ENCODE peak calls at places on chromosomes 3 and 15, in ten cellular contexts. Y, M, R, L, P, G, U, N, A and X are unnamed samples.

GRCh38 chr15:70104227-70104626 is 6.5 kb upstream of the TLE3 start:
- DNase-seq in U (no peak), A (no peak), L (no peak), Y (no peak), N (no peak), G (no peak), R (no peak), M (no peak), P (no peak), X (no peak)

GRCh38 chr3:156553705-156554356 is 1.1 kb downstream of the SSR3 start:
- DNase-seq in Y (peak), L (peak), R (no peak), M (no peak), G (no peak), A (no peak), U (no peak), P (no peak), N (no peak), X (no peak)

GRCh38 chr3:192851821-192852352 is 65.8 kb downstream of the MB21D2 start:
- DNase-seq in G (no peak), L (peak), U (peak), N (no peak), P (peak), Y (peak), R (peak), A (no peak), M (peak), X (no peak)

GRCh38 chr3:169192643-169193042 is 470.9 kb downstream of the MECOM start:
- DNase-seq in R (no peak), G (no peak), P (no peak), M (no peak), L (no peak), Y (no peak), N (no peak), A (no peak), U (no peak), X (no peak)

GRCh38 chr15:71386448-71387236 is 271.4 kb downstream of the THSD4 start:
- DNase-seq in N (no peak), A (no peak), L (peak), U (no peak), P (no peak), M (no peak), G (peak), Y (no peak), R (no peak), X (no peak)

GRCh38 chr3:69204315-69204957 is 82.0 kb upstream of the LMOD3 start:
- DNase-seq in L (no peak), P (no peak), U (no peak), M (no peak), R (no peak), A (no peak), Y (no peak), N (no peak), G (no peak), X (no peak)

GRCh38 chr15:56339594-56339993 is 25.6 kb upstream of the TEX9 start:
- DNase-seq in Y (no peak), R (no peak), N (no peak), G (no peak), M (no peak), P (no peak), A (no peak), U (no peak), L (no peak), X (no peak)

GRCh38 chr3:43161684-43162512 is 56.0 kb upstream of the POMGNT2 start:
- DNase-seq in A (no peak), P (no peak), G (peak), L (peak), N (peak), U (no peak), R (no peak), M (no peak), Y (no peak), X (no peak)

GRCh38 chr15:81792646-81793045 is 253.2 kb downstream of the MEX3B start:
- DNase-seq in U (no peak), A (no peak), R (no peak), N (no peak), M (no peak), L (no peak), Y (no peak), G (no peak), P (no peak), X (no peak)

GRCh38 chr15:40754574-40754882 is 526 bp downstream of the RMDN3 start:
- DNase-seq in N (no peak), M (peak), P (peak), A (no peak), R (no peak), U (no peak), G (no peak), L (no peak), Y (no peak), X (peak)

GRCh38 chr3:55823001-55823400 is 335.9 kb upstream of the WNT5A start:
- DNase-seq in N (no peak), G (no peak), U (no peak), L (no peak), P (no peak), M (no peak), Y (no peak), A (no peak), R (no peak), X (no peak)

GRCh38 chr15:59738676-59739075 is 49.6 kb upstream of the BNIP2 start:
- DNase-seq in R (no peak), M (no peak), G (no peak), Y (no peak), P (no peak), L (no peak), N (no peak), U (no peak), A (no peak), X (no peak)

GRCh38 chr3:171000281-171000680 is 26.2 kb downstream of the SLC2A2 start:
- DNase-seq in L (no peak), M (no peak), N (no peak), P (no peak), U (no peak), Y (no peak), G (no peak), A (no peak), R (no peak), X (no peak)

GRCh38 chr15:64045774-64046346 is 425 bp downstream of the DAPK2 start:
- DNase-seq in N (peak), G (peak), U (no peak), R (peak), M (peak), A (peak), Y (no peak), P (peak), L (no peak), X (peak)

GRCh38 chr3:171264758-171265157 is 195.4 kb downstream of the TNIK start:
- DNase-seq in A (no peak), U (no peak), L (no peak), Y (no peak), M (no peak), P (no peak), N (no peak), R (no peak), G (no peak), X (no peak)

GRCh38 chr3:3817870-3818269 is 18.6 kb downstream of the LRRN1 start:
- DNase-seq in A (no peak), N (no peak), Y (no peak), G (no peak), M (no peak), L (no peak), P (no peak), R (no peak), U (no peak), X (no peak)

GRCh38 chr3:38723569-38724391 is 74.3 kb upstream of the SCN5A start:
- DNase-seq in G (no peak), U (no peak), R (no peak), L (no peak), P (peak), Y (no peak), A (peak), N (no peak), M (no peak), X (no peak)

DNA sequence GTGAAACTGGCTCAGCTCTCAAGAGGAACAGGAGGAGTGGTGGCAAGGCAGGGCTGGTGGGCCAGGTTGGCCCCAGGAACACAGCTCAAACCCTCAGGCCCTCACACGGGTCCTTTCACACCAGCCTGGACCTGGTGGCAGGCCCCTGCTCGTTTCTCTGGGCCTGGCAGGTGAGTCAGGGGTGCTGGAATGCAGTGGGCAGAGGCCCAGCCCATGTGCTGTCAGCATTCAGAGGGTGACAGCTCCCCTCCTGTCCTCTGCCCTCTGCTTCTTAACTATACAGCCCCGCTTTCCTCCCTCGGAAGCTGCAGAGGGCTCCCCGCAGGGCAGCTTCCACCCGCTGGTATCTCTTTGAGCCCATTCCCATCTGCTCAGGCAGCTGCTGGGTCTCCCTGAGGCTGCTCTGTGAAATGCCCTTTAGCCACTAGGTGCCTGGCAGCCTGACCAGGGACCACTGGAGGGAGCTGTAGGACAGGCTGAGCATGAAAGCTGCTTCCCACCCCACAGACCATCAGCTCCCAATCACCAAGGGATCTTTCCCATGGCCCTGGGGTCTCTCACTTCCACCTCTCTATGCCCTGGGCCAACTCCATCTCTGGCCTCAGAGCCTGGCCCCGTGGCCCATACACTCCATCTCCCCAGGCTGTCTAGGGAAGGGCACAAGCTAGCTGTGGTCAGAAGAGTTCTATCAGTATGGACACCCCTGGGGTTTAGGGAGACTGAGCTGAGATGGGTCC is 24.8 kb downstream of the SHF start:
- DNase-seq in R (peak), U (peak), M (peak), N (peak), L (peak), P (peak), A (peak), G (peak), Y (peak), X (peak)
- H3K27ac ChIP-seq in R (no peak), U (no peak), M (no peak), N (no peak), L (peak), P (no peak), A (no peak), G (no peak), Y (peak), X (no peak)

GRCh38 chr15:79896131-79896633 is 632 bp downstream of the MTHFS start:
- DNase-seq in A (no peak), N (no peak), G (no peak), P (no peak), Y (no peak), U (no peak), M (no peak), L (no peak), R (no peak), X (no peak)

GRCh38 chr15:79897380-79897678 is 515 bp upstream of the MTHFS start:
- DNase-seq in L (peak), A (no peak), Y (no peak), U (no peak), G (no peak), N (no peak), M (no peak), R (no peak), P (no peak), X (no peak)

GRCh38 chr15:79896634-79897379 is at the start of gene MTHFS:
- DNase-seq in M (peak), N (peak), L (peak), A (peak), P (peak), U (peak), Y (peak), R (peak), G (peak), X (peak)

GRCh38 chr15:79898369-79898768 is 1.6 kb upstream of the MTHFS start:
- DNase-seq in A (no peak), L (no peak), R (no peak), G (no peak), P (no peak), Y (no peak), N (no peak), U (no peak), M (no peak), X (no peak)

DNA sequence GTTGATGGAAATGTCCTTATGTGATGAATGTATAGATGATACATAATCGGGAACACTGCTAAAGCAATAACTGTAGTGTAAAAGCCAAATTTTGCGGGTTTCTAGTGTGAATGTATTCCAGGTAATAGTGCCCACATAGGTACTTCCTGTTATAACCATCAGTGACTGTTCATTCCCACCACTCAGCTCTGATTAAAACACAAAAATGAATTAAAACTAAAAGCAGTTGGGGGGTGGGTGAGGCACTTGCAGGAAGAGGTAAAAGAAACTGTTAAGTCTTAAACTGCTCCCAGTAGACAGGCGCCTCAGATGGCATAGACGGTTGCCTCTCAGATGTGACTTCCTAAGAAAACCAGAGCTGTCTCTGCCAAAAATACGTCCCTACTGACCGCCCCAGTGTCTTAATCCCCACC is 893 bp upstream of the MTHFS start:
- DNase-seq in M (no peak), A (no peak), L (no peak), P (no peak), Y (no peak), G (peak), U (no peak), R (no peak), N (no peak), X (no peak)
- H3K27ac ChIP-seq in M (peak), A (peak), L (peak), P (peak), Y (peak), G (peak), U (peak), R (no peak), N (peak), X (peak)

DNA sequence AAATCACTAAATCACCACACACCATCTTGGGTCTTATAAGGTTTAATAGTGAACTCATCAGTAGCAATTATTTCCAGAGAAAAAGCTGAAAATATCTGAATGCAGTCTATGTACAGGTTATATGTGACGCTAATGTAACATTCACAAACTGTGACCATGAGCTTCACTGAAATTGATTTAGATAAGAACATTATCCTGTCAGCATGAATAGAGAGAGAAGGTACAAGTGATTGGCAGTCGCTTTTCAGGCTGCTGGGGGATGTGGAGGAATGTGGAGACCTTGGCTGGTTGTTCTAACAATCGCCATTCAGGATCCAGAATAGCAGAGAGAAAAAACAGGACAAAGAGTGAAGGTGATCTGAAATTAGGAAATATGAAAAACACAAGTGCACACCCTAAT is 98.1 kb downstream of the CADPS start:
- DNase-seq in N (no peak), U (no peak), G (no peak), P (no peak), A (no peak), L (no peak), R (no peak), M (no peak), Y (no peak), X (no peak)
- H3K27ac ChIP-seq in N (no peak), U (no peak), G (no peak), P (no peak), A (no peak), L (no peak), R (no peak), M (no peak), Y (no peak), X (no peak)

DNA sequence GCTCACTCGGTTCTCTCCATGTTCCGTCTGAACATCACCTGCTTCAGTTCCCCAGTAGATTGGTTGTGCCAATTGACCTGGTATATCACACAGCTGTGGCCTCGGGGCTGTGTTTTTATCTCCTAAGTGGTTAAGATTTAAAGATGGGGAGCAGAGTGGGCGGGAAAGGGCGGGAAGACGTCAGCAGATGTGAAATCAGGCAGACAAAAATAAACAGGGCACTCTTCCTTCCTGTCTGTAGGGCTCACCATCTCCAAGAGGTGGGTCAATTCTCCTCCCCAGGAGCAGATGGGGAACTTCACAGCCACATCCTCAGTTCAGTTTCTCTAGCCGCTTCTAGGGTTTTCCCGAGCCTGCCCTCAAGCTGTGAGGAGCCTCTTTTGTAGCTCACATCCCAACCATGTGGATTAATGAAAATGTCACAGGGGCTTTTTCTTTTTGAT is 26.8 kb upstream of the LIMD1 start:
- DNase-seq in R (no peak), L (no peak), U (no peak), G (peak), M (no peak), Y (no peak), P (no peak), N (no peak), A (no peak), X (no peak)
- H3K27ac ChIP-seq in R (no peak), L (no peak), U (no peak), G (no peak), M (no peak), Y (no peak), P (no peak), N (no peak), A (peak), X (peak)

DNA sequence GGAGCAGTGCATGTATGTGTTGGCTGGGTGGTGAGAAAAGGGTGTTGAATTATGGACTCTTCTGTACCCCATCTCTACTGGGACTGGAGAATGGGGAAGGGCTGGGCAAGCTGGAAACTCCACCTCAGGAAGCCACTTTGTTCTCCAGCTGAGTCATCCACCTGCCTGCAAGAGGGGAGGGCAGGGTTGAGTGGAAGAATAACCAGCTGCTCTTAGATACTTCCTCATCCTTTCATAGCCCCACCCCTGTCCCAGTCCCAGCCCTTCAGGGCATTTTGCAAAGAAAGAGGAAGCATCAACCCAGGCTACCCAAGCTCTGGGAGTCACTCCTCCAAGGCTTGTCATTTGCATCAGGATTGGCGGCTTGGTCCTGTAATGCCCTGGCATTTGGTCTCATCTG is 33.1 kb downstream of the RAB11A start:
- DNase-seq in A (peak), P (peak), L (no peak), R (no peak), G (no peak), M (peak), N (no peak), U (peak), Y (peak), X (peak)
- H3K27ac ChIP-seq in A (peak), P (no peak), L (no peak), R (no peak), G (no peak), M (no peak), N (no peak), U (no peak), Y (peak), X (no peak)

GRCh38 chr15:76566276-76566675 is 229.7 kb downstream of the ISL2 start:
- DNase-seq in A (no peak), U (no peak), G (no peak), N (no peak), P (no peak), Y (no peak), L (peak), M (no peak), R (no peak), X (no peak)
- H3K27ac ChIP-seq in A (no peak), U (no peak), G (no peak), N (no peak), P (no peak), Y (no peak), L (no peak), M (no peak), R (no peak), X (no peak)

GRCh38 chr3:9448071-9448470 is 50.7 kb downstream of the SETD5 start:
- DNase-seq in P (no peak), U (no peak), Y (no peak), M (no peak), N (no peak), A (no peak), R (no peak), L (no peak), G (no peak), X (no peak)
- H3K27ac ChIP-seq in P (no peak), U (no peak), Y (no peak), M (no peak), N (no peak), A (no peak), R (no peak), L (no peak), G (no peak), X (no peak)

DNA sequence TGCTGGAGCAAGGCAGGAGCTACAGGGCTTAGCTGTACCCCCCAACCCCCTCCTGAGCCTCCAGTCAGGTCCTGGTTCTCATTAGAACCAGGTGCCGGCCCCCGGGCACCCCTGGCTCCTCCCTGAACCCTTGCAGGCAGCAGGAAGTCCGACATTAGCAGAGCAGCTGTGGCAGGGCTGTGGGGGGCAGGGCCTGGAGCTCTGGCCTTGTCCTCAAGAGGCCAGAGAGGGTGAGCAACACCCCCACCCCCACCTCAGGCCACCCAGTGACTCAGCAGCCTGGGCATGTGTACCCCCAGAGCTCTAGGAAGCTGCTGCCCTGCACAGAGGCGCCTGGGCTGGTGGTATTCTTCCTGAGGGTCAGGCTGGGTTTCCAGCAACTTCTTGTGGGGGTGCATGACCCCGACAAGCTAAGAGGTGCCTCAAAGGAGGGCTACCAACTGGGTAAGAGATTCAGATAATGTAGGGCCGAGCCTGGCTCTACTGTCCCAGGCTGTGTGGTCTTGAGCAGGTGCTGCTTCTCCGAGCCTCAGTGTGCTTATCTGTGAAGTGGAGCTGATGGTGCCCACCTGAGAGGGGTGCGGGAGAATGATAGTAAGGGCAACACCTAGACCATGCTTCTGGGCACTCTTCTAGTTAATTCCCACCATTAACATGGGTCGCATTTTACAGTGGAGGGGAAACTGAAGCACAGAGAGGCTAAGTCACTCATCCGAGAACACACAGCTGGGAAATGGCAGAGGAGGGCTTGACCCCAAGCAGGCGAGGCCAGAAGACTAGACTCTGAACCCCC is 16.0 kb downstream of the H1-8 start:
- DNase-seq in Y (no peak), R (no peak), M (peak), G (no peak), N (no peak), U (no peak), A (no peak), P (no peak), L (peak), X (peak)
- H3K27ac ChIP-seq in Y (no peak), R (peak), M (no peak), G (no peak), N (no peak), U (no peak), A (peak), P (peak), L (peak), X (peak)